ENCODE peak calls at places on chromosomes 3 and 15, in four cellular contexts. K is stimulated activated CD4-positive, alpha-beta T cell treated with anti-CD3 and anti-CD28 coated beads, Interleukin-15, amount 100 ng/mL, for 1 hour; V is neural crest cell; A is left ventricle myocardium inferior. B is an unnamed sample.

GRCh38 chr15:91183630-91184029 is 83.6 kb downstream of the SV2B start:
- DNase-seq in A (no peak), K (no peak), V (no peak), B (no peak)

GRCh38 chr3:160184655-160185054 is 40.6 kb upstream of the C3orf80 start:
- DNase-seq in A (no peak), K (no peak), V (no peak), B (no peak)

GRCh38 chr3:178968996-178969700 is 102.5 kb downstream of the ZMAT3 start:
- DNase-seq in A (no peak), K (no peak), V (no peak), B (no peak)

GRCh38 chr3:42655980-42656679 is 2.6 kb downstream of the ZBTB47 start:
- DNase-seq in V (no peak), A (no peak), K (no peak), B (no peak)

GRCh38 chr3:42118762-42119361 is 27.7 kb downstream of the TRAK1 start:
- DNase-seq in A (no peak), K (no peak), V (no peak), B (no peak)

GRCh38 chr15:25766421-25766820 is 96.7 kb downstream of the ATP10A start:
- DNase-seq in K (no peak), A (no peak), V (no peak), B (no peak)

GRCh38 chr3:31157028-31157694 is 262.7 kb upstream of the GADL1 start:
- DNase-seq in V (no peak), K (no peak), A (no peak), B (no peak)

GRCh38 chr3:140292684-140293083 is 357.7 kb downstream of the CLSTN2 start:
- DNase-seq in A (peak; percentile 58), K (no peak), V (no peak), B (peak; percentile 30)

GRCh38 chr15:70160267-70160666 is 62.5 kb upstream of the TLE3 start:
- DNase-seq in V (no peak), K (no peak), A (no peak), B (no peak)

GRCh38 chr3:119715105-119715504 is 12.3 kb downstream of the CFAP91 start:
- DNase-seq in K (no peak), V (no peak), A (no peak), B (no peak)

GRCh38 chr3:25592510-25592968 is 72.2 kb downstream of the TOP2B start:
- DNase-seq in A (peak; percentile 55), K (no peak), V (no peak), B (no peak)

GRCh38 chr15:77697893-77698292 is 65.2 kb upstream of the LINGO1 start:
- DNase-seq in K (no peak), A (no peak), V (no peak), B (no peak)

GRCh38 chr3:152719264-152719663 is 115.7 kb upstream of the P2RY1 start:
- DNase-seq in V (no peak), K (no peak), A (no peak), B (peak; percentile 54)

GRCh38 chr3:15465876-15466585 is 38.6 kb downstream of the EAF1 start:
- DNase-seq in V (no peak), A (no peak), K (no peak), B (no peak)

GRCh38 chr15:32718822-32719716 is 1.3 kb downstream of the GREM1 start:
- DNase-seq in V (peak; percentile 3), A (no peak), K (no peak), B (no peak)

GRCh38 chr3:134291300-134292254 is 40.9 kb upstream of the RYK start:
- DNase-seq in K (no peak), V (no peak), A (peak; percentile 74), B (no peak)

GRCh38 chr3:30760040-30760439 is 134.4 kb downstream of the GADL1 start:
- DNase-seq in A (no peak), K (no peak), V (no peak), B (no peak)

GRCh38 chr15:71052356-71052755 is 62.9 kb upstream of the THSD4 start:
- DNase-seq in A (no peak), K (no peak), V (no peak), B (peak; percentile 79)

GRCh38 chr3:13016726-13017255 is 56.4 kb downstream of the IQSEC1 start:
- DNase-seq in V (no peak), K (no peak), A (no peak), B (no peak)

GRCh38 chr3:65557915-65558564 is 480.7 kb downstream of the MAGI1 start:
- DNase-seq in V (no peak), A (no peak), K (no peak), B (no peak)

GRCh38 chr15:82832601-82833209 is 23.3 kb downstream of the WHAMM start:
- DNase-seq in K (no peak), A (no peak), V (no peak), B (peak; percentile 86)

GRCh38 chr15:74835312-74835823 is 7.6 kb downstream of the ULK3 start:
- DNase-seq in K (no peak), A (peak; percentile 57), V (peak; percentile 61), B (peak; percentile 16)